ENCODE peak calls at places on chromosomes 4 and X, in four cellular contexts. D, A, F and H are unnamed samples.

GRCh38 chr4:152778656-152779512 is 646 bp downstream of the TIGD4 start:
- DNase-seq in D (peak; percentile 49), A (peak; percentile 18), F (no peak), H (peak; percentile 9)

GRCh38 chr4:16897351-16897750 is 1.1 kb downstream of the LDB2 start:
- DNase-seq in D (no peak), A (no peak), F (no peak), H (no peak)

GRCh38 chr4:169185133-169185956 is 85.4 kb downstream of the SH3RF1 start:
- DNase-seq in D (no peak), A (no peak), F (no peak), H (no peak)

GRCh38 chrX:120559799-120560198 is 963 bp downstream of the CUL4B start:
- DNase-seq in D (no peak), A (no peak), F (no peak), H (no peak)

GRCh38 chr4:14918336-14918735 is 83.9 kb upstream of the CPEB2 start:
- DNase-seq in D (no peak), A (no peak), F (no peak), H (no peak)

GRCh38 chr4:1249731-1250526 is 999 bp upstream of the CTBP1 start:
- DNase-seq in D (no peak), A (peak; percentile 67), F (no peak), H (no peak)

GRCh38 chr4:1825326-1825725 is 30.6 kb downstream of the LETM1 start:
- DNase-seq in D (no peak), A (no peak), F (no peak), H (no peak)

GRCh38 chr4:101972791-101973190 is 182.3 kb downstream of the BANK1 start:
- DNase-seq in D (no peak), A (no peak), F (no peak), H (no peak)

GRCh38 chrX:1491851-1492349 is 39.2 kb upstream of the ASMTL start:
- DNase-seq in D (no peak), A (no peak), F (no peak), H (no peak)

GRCh38 chr4:37675587-37676290 is 10.4 kb downstream of the RELL1 start:
- DNase-seq in D (no peak), A (no peak), F (no peak), H (no peak)

GRCh38 chr4:107718351-107718965 is 1.6 kb downstream of the PAPSS1 start:
- DNase-seq in D (no peak), A (no peak), F (no peak), H (no peak)

GRCh38 chr4:84678976-84679744 is 96.2 kb downstream of the CDS1 start:
- DNase-seq in D (no peak), A (no peak), F (no peak), H (peak; percentile 31)

GRCh38 chr4:48483006-48483776 is at the start of gene SLC10A4:
- DNase-seq in D (no peak), A (no peak), F (no peak), H (no peak)

GRCh38 chrX:138034136-138034535 is 468.2 kb downstream of the ZIC3 start:
- DNase-seq in D (no peak), A (no peak), F (no peak), H (no peak)

GRCh38 chrX:53077207-53078197 is 4.7 kb upstream of the TSPYL2 start:
- DNase-seq in D (no peak), A (no peak), F (no peak), H (no peak)

GRCh38 chr4:175705407-175705806 is 106.7 kb downstream of the GPM6A start:
- DNase-seq in D (no peak), A (no peak), F (no peak), H (no peak)

GRCh38 chrX:133652185-133652584 is 236.9 kb upstream of the GPC4 start:
- DNase-seq in D (no peak), A (no peak), F (no peak), H (no peak)

GRCh38 chr4:40536032-40536431 is 93.6 kb downstream of the RBM47 start:
- DNase-seq in D (no peak), A (no peak), F (no peak), H (no peak)

GRCh38 chr4:114921790-114922581 is 191.4 kb downstream of the NDST4 start:
- DNase-seq in D (no peak), A (no peak), F (no peak), H (no peak)

GRCh38 chr4:89266128-89266527 is 41.5 kb downstream of the GPRIN3 start:
- DNase-seq in D (no peak), A (no peak), F (no peak), H (no peak)

GRCh38 chr4:165700855-165701254 is 172.2 kb upstream of the TLL1 start:
- DNase-seq in D (no peak), A (no peak), F (no peak), H (no peak)

GRCh38 chr4:101347267-101347556 is at the start of gene PPP3CA:
- DNase-seq in D (no peak), A (no peak), F (no peak), H (no peak)

GRCh38 chr4:79413486-79413885 is 5.5 kb upstream of the GK2 start:
- DNase-seq in D (no peak), A (no peak), F (no peak), H (no peak)

GRCh38 chr4:25014965-25015506 is 15.7 kb downstream of the LGI2 start:
- DNase-seq in D (no peak), A (no peak), F (no peak), H (no peak)

GRCh38 chr4:153887217-153887616 is 98.3 kb upstream of the SFRP2 start:
- DNase-seq in D (no peak), A (no peak), F (no peak), H (no peak)

GRCh38 chr4:3285558-3286334 is 7.1 kb upstream of the RGS12 start:
- DNase-seq in D (peak; percentile 62), A (no peak), F (no peak), H (no peak)

GRCh38 chr4:131426023-131426758 is 1722.9 kb upstream of the PCDH10 start:
- DNase-seq in D (no peak), A (no peak), F (no peak), H (no peak)

GRCh38 chr4:42865572-42866189 is 26.8 kb upstream of the GRXCR1 start:
- DNase-seq in D (no peak), A (peak; percentile 47), F (peak; percentile 5), H (peak; percentile 82)

GRCh38 chr4:168689791-168690190 is 192.9 kb downstream of the PALLD start:
- DNase-seq in D (no peak), A (no peak), F (no peak), H (no peak)

GRCh38 chr4:134622194-134622593 is 420.6 kb upstream of the PABPC4L start:
- DNase-seq in D (no peak), A (no peak), F (no peak), H (no peak)

GRCh38 chrX:48702716-48703115 is 6.2 kb downstream of the SUV39H1 start:
- DNase-seq in D (no peak), A (no peak), F (no peak), H (no peak)

GRCh38 chr4:48989461-48990203 is 3.6 kb downstream of the CWH43 start:
- DNase-seq in D (no peak), A (no peak), F (no peak), H (no peak)

GRCh38 chr4:117137143-117137542 is 51.8 kb upstream of the TRAM1L1 start:
- DNase-seq in D (no peak), A (no peak), F (no peak), H (no peak)

GRCh38 chrX:25976683-25977310 is 161.3 kb upstream of the MAGEB18 start:
- DNase-seq in D (no peak), A (no peak), F (no peak), H (no peak)
- TF ChIP-seq POLR2A in D (no peak), A (no peak), F (no peak), H (no peak)

DNA sequence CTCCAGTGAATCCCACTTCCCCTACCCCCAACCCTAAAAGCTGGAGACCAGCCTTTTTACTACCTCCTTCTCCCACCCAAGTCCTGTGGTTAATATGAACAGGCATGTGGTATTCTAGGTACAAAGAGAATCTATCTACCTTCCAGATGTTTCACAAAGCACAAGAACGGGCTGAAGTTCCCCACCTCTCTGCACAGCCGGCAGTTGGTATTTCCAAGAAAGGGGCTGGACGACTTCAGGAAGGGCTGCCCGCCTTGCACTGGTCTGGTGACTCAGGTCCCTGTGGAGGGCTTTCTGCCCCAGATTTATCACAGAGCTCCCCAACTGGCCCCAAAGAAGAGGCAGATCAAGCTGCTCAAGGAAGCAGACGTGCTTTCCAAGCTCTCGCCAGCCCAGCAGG is 4.5 kb downstream of the FAM47E start:
- DNase-seq in D (no peak), A (no peak), F (no peak), H (no peak)
- TF ChIP-seq POLR2A in D (no peak), A (no peak), F (no peak), H (no peak)

DNA sequence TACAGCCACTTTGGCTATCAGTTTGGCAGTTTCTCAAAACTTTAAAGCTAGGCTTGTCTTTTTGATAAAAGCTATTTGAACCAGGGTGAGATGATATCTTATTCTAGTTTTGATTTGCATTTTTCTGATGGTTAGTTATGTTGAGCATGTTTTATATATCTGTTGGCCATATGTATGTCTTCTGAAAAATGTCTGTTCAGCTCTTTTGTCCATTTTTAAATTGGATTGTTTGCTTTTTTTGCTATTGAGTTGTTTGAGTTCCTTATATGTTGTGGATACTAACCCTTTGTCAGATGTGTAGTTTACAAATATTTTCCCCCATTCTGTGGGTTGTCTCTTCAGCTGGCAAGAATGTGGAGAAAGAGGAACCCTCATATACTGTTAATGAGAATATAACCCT is 11.6 kb upstream of the GIMD1 start:
- DNase-seq in D (no peak), A (no peak), F (no peak), H (no peak)
- TF ChIP-seq POLR2A in D (no peak), A (no peak), F (no peak), H (no peak)

GRCh38 chr4:13704761-13705160 is 77.2 kb upstream of the BOD1L1 start:
- DNase-seq in D (no peak), A (no peak), F (no peak), H (no peak)

GRCh38 chr4:13706716-13707115 is 79.2 kb upstream of the BOD1L1 start:
- DNase-seq in D (no peak), A (no peak), F (no peak), H (no peak)

GRCh38 chr4:13706130-13706529 is 78.6 kb upstream of the BOD1L1 start:
- DNase-seq in D (no peak), A (no peak), F (no peak), H (no peak)

GRCh38 chr4:13704020-13704419 is 76.5 kb upstream of the BOD1L1 start:
- DNase-seq in D (no peak), A (no peak), F (no peak), H (no peak)

DNA sequence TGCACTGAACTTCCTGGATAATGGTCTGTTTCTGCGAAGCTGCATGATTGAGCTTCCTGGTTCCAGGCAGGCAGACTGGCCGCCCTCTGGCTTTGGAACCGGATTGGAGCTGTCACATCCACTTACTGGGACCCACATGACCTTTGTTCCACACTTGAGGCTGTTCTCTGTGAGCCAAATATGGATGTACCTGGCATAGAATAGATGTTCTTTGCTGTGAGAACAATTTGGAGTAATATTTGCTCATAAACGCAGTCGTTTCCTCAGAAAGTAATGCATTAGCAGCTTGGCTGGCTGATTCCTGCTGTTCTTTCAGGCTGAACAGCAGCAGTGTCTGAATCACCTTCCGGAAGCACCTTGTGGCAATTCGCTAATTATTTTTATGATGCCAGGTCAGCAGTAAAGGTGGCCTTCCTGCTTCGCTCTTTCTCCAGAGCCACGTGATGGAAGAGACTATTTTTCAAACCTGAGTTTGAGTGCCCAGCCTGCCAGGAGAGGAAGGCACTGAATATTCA is 78.1 kb upstream of the BOD1L1 start:
- DNase-seq in D (peak; percentile 55), A (peak; percentile 18), F (no peak), H (no peak)
- TF ChIP-seq POLR2A in D (no peak), A (no peak), F (no peak), H (no peak)

GRCh38 chr4:73690051-73690744 is 50.2 kb upstream of the CXCL8 start:
- DNase-seq in D (no peak), A (no peak), F (no peak), H (no peak)
- TF ChIP-seq POLR2A in D (no peak), A (no peak), F (no peak), H (no peak)

GRCh38 chrX:46836701-46837542 is at the start of gene RP2:
- DNase-seq in D (peak; percentile 82), A (peak; percentile 91), F (peak; percentile 80), H (peak; percentile 81)
- TF ChIP-seq POLR2A in D (peak; percentile 32), A (peak; percentile 52), F (peak; percentile 56), H (peak; percentile 87)